ENCODE peak calls at places on chromosomes 1 and 21, in six cellular contexts. B, G, Y, A, D and K are unnamed samples.

GRCh38 chr1:110857964-110858948 is 14.7 kb upstream of the CD53 start:
- DNase-seq in B (no peak), G (no peak), Y (no peak), A (no peak), D (no peak), K (no peak)

GRCh38 chr1:207863893-207864535 is 46.9 kb downstream of the CD34 start:
- DNase-seq in B (no peak), G (no peak), Y (peak), A (no peak), D (no peak), K (no peak)

GRCh38 chr1:62318756-62319544 is at the start of gene KANK4:
- DNase-seq in B (peak), G (no peak), Y (no peak), A (no peak), D (no peak), K (no peak)

GRCh38 chr21:43925609-43926008 is 60.6 kb downstream of the AGPAT3 start:
- DNase-seq in B (no peak), G (no peak), Y (no peak), A (no peak), D (no peak), K (no peak)

GRCh38 chr1:85179517-85179916 is 21.3 kb downstream of the SYDE2 start:
- DNase-seq in B (no peak), G (no peak), Y (no peak), A (no peak), D (no peak), K (no peak)

GRCh38 chr21:45699251-45699942 is 55.9 kb downstream of the PCBP3 start:
- DNase-seq in B (no peak), G (no peak), Y (no peak), A (no peak), D (no peak), K (no peak)

GRCh38 chr21:36553406-36553805 is 73.5 kb upstream of the CLDN14 start:
- DNase-seq in B (no peak), G (no peak), Y (no peak), A (no peak), D (no peak), K (no peak)

GRCh38 chr1:118298397-118298796 is 113.4 kb upstream of the SPAG17 start:
- DNase-seq in B (no peak), G (no peak), Y (no peak), A (no peak), D (no peak), K (no peak)

GRCh38 chr1:207745839-207746767 is 5.8 kb upstream of the CD46 start:
- DNase-seq in B (no peak), G (no peak), Y (no peak), A (no peak), D (no peak), K (no peak)

GRCh38 chr1:2099871-2100774 is 49.9 kb downstream of the PRKCZ start:
- DNase-seq in B (no peak), G (no peak), Y (no peak), A (no peak), D (no peak), K (no peak)

GRCh38 chr1:61636814-61637213 is 88.1 kb downstream of the TM2D1 start:
- DNase-seq in B (no peak), G (no peak), Y (no peak), A (no peak), D (peak), K (no peak)

GRCh38 chr21:45401916-45402900 is 2.8 kb upstream of the COL18A1 start:
- DNase-seq in B (no peak), G (no peak), Y (no peak), A (no peak), D (no peak), K (no peak)

GRCh38 chr1:67053535-67053784 is 488 bp downstream of the SLC35D1 start:
- DNase-seq in B (peak), G (no peak), Y (peak), A (no peak), D (peak), K (no peak)

GRCh38 chr1:53899206-53899628 is 5.2 kb downstream of the DIO1 start:
- DNase-seq in B (peak), G (no peak), Y (no peak), A (no peak), D (peak), K (no peak)

GRCh38 chr1:27774654-27775053 is 1.6 kb downstream of the STX12 start:
- DNase-seq in B (no peak), G (no peak), Y (no peak), A (no peak), D (no peak), K (no peak)

GRCh38 chr1:213452504-213452903 is 401.5 kb downstream of the RPS6KC1 start:
- DNase-seq in B (no peak), G (no peak), Y (no peak), A (no peak), D (no peak), K (no peak)

GRCh38 chr1:51381964-51382363 is 51.6 kb upstream of the TTC39A start:
- DNase-seq in B (no peak), G (no peak), Y (no peak), A (no peak), D (no peak), K (no peak)

GRCh38 chr1:24874611-24875225 is 55.4 kb downstream of the RUNX3 start:
- DNase-seq in B (no peak), G (no peak), Y (no peak), A (no peak), D (no peak), K (no peak)

GRCh38 chr1:27727126-27727525 is 1.4 kb downstream of the FAM76A start:
- DNase-seq in B (no peak), G (no peak), Y (no peak), A (no peak), D (no peak), K (no peak)

GRCh38 chr1:163162281-163162937 is 40.3 kb downstream of the RGS5 start:
- DNase-seq in B (no peak), G (no peak), Y (no peak), A (no peak), D (no peak), K (no peak)

GRCh38 chr1:152458384-152459185 is 44.5 kb upstream of the CRNN start:
- DNase-seq in B (peak), G (peak), Y (peak), A (peak), D (peak), K (peak)

GRCh38 chr1:225811622-225812487 is 1.9 kb downstream of the EPHX1 start:
- DNase-seq in B (no peak), G (no peak), Y (no peak), A (peak), D (no peak), K (peak)

GRCh38 chr1:16367968-16368910 is 1.2 kb downstream of the SZRD1 start:
- DNase-seq in B (no peak), G (no peak), Y (no peak), A (no peak), D (no peak), K (no peak)

GRCh38 chr21:34340062-34340461 is 23.7 kb upstream of the KCNE2 start:
- DNase-seq in B (no peak), G (no peak), Y (no peak), A (no peak), D (no peak), K (no peak)

GRCh38 chr1:116472431-116472961 is 98.3 kb downstream of the CD58 start:
- DNase-seq in B (no peak), G (no peak), Y (no peak), A (no peak), D (no peak), K (peak)